ENCODE peak calls at places on chromosome 22, in five cellular contexts. One of them, this sample, is unnamed.

GRCh38 chr22:43126506-43127165 is 16.1 kb downstream of the BIK start:
- DNase-seq in tibial artery: no peak
- DNase-seq in naive thymus-derived CD4-positive, alpha-beta T cell: no peak
- DNase-seq in mesenchymal stem cell: peak; percentile 85
- DNase-seq in heart right ventricle: no peak
- DNase-seq in this sample: no peak

GRCh38 chr22:18078329-18079041 is 695 bp downstream of the PEX26 start:
- DNase-seq in naive thymus-derived CD4-positive, alpha-beta T cell: peak; percentile 58
- DNase-seq in tibial artery: no peak
- DNase-seq in heart right ventricle: no peak
- DNase-seq in mesenchymal stem cell: peak; percentile 49
- DNase-seq in this sample: no peak

GRCh38 chr22:42067706-42068350 is 2.8 kb downstream of the NAGA start:
- DNase-seq in naive thymus-derived CD4-positive, alpha-beta T cell: peak; percentile 16
- DNase-seq in tibial artery: no peak
- DNase-seq in heart right ventricle: no peak
- DNase-seq in mesenchymal stem cell: no peak
- DNase-seq in this sample: no peak

GRCh38 chr22:10741210-10741609 is 4786.8 kb upstream of the OR11H1 start:
- DNase-seq in mesenchymal stem cell: no peak
- DNase-seq in tibial artery: no peak
- DNase-seq in heart right ventricle: no peak
- DNase-seq in naive thymus-derived CD4-positive, alpha-beta T cell: no peak
- DNase-seq in this sample: no peak

GRCh38 chr22:17922925-17923898 is 101.1 kb downstream of the MICAL3 start:
- DNase-seq in naive thymus-derived CD4-positive, alpha-beta T cell: no peak
- DNase-seq in mesenchymal stem cell: peak; percentile 66
- DNase-seq in heart right ventricle: no peak
- DNase-seq in tibial artery: no peak
- DNase-seq in this sample: no peak

GRCh38 chr22:29092243-29092642 is 19.4 kb downstream of the KREMEN1 start:
- DNase-seq in heart right ventricle: no peak
- DNase-seq in mesenchymal stem cell: no peak
- DNase-seq in tibial artery: no peak
- DNase-seq in naive thymus-derived CD4-positive, alpha-beta T cell: no peak
- DNase-seq in this sample: no peak

GRCh38 chr22:24813861-24814770 is 8.1 kb downstream of the SGSM1 start:
- DNase-seq in heart right ventricle: no peak
- DNase-seq in tibial artery: no peak
- DNase-seq in mesenchymal stem cell: no peak
- DNase-seq in naive thymus-derived CD4-positive, alpha-beta T cell: no peak
- DNase-seq in this sample: no peak

GRCh38 chr22:49768961-49769690 is 58.5 kb downstream of the BRD1 start:
- DNase-seq in tibial artery: no peak
- DNase-seq in mesenchymal stem cell: peak; percentile 23
- DNase-seq in heart right ventricle: no peak
- DNase-seq in naive thymus-derived CD4-positive, alpha-beta T cell: no peak
- DNase-seq in this sample: no peak

GRCh38 chr22:40721266-40721665 is 42.0 kb downstream of the MCHR1 start:
- DNase-seq in naive thymus-derived CD4-positive, alpha-beta T cell: no peak
- DNase-seq in mesenchymal stem cell: peak; percentile 76
- DNase-seq in tibial artery: no peak
- DNase-seq in heart right ventricle: no peak
- DNase-seq in this sample: no peak

GRCh38 chr22:46347646-46348045 is 12.1 kb downstream of the TRMU start:
- DNase-seq in mesenchymal stem cell: no peak
- DNase-seq in heart right ventricle: no peak
- DNase-seq in naive thymus-derived CD4-positive, alpha-beta T cell: no peak
- DNase-seq in tibial artery: no peak
- DNase-seq in this sample: no peak

GRCh38 chr22:29702025-29702930 is 17.5 kb upstream of the CABP7 start:
- DNase-seq in mesenchymal stem cell: no peak
- DNase-seq in heart right ventricle: no peak
- DNase-seq in tibial artery: no peak
- DNase-seq in naive thymus-derived CD4-positive, alpha-beta T cell: no peak
- DNase-seq in this sample: no peak

GRCh38 chr22:25558341-25558740 is 6.1 kb upstream of the GRK3 start:
- DNase-seq in mesenchymal stem cell: no peak
- DNase-seq in naive thymus-derived CD4-positive, alpha-beta T cell: no peak
- DNase-seq in tibial artery: no peak
- DNase-seq in heart right ventricle: no peak
- DNase-seq in this sample: no peak

GRCh38 chr22:30414525-30415047 is 11.0 kb upstream of the MTFP1 start:
- DNase-seq in naive thymus-derived CD4-positive, alpha-beta T cell: no peak
- DNase-seq in tibial artery: no peak
- DNase-seq in mesenchymal stem cell: no peak
- DNase-seq in heart right ventricle: no peak
- DNase-seq in this sample: no peak

GRCh38 chr22:43388420-43388851 is 23.4 kb upstream of the MPPED1 start:
- DNase-seq in mesenchymal stem cell: peak; percentile 59
- DNase-seq in tibial artery: peak; percentile 52
- DNase-seq in heart right ventricle: peak; percentile 69
- DNase-seq in naive thymus-derived CD4-positive, alpha-beta T cell: peak; percentile 78
- DNase-seq in this sample: peak; percentile 58

GRCh38 chr22:50302041-50302541 is 5.4 kb downstream of the PLXNB2 start:
- DNase-seq in naive thymus-derived CD4-positive, alpha-beta T cell: no peak
- DNase-seq in mesenchymal stem cell: peak; percentile 56
- DNase-seq in heart right ventricle: no peak
- DNase-seq in tibial artery: no peak
- DNase-seq in this sample: no peak

GRCh38 chr22:42972592-42973535 is 42.1 kb downstream of the PACSIN2 start:
- DNase-seq in mesenchymal stem cell: peak; percentile 21
- DNase-seq in heart right ventricle: no peak
- DNase-seq in naive thymus-derived CD4-positive, alpha-beta T cell: no peak
- DNase-seq in tibial artery: no peak
- DNase-seq in this sample: no peak

GRCh38 chr22:44676441-44677298 is 25.3 kb upstream of the PRR5 start:
- DNase-seq in naive thymus-derived CD4-positive, alpha-beta T cell: no peak
- DNase-seq in heart right ventricle: no peak
- DNase-seq in tibial artery: no peak
- DNase-seq in mesenchymal stem cell: peak; percentile 51
- DNase-seq in this sample: no peak
- H3K4me3 ChIP-seq in naive thymus-derived CD4-positive, alpha-beta T cell: no peak overlapping the region
- H3K4me3 ChIP-seq in heart right ventricle: no peak overlapping the region
- H3K4me3 ChIP-seq in tibial artery: no peak overlapping the region
- H3K4me3 ChIP-seq in mesenchymal stem cell: peak overlapping the region; percentile 29
- H3K4me3 ChIP-seq in this sample: no peak overlapping the region

DNA sequence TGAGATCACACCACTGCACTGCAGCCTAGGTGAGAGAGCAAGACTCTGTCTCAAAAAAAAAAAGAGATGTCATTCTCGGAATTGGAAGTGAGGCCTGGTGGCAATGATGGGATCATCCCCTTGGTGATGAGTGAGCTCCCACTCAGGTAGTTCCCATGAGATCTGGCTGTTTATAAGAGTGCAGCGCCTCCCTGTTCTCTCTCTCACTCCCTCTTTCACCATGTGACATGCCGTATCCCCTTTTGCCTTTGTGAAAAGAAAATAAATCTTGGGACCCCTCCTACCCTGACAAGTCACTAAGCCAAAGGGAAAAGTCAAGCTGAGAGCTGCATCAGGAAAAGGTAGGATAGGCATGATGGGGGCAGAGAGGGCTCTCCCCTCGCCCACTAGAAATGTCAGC is 28.7 kb downstream of the ZNF70 start:
- DNase-seq in tibial artery: no peak
- DNase-seq in mesenchymal stem cell: no peak
- DNase-seq in naive thymus-derived CD4-positive, alpha-beta T cell: no peak
- DNase-seq in heart right ventricle: no peak
- DNase-seq in this sample: no peak
- H3K4me1 ChIP-seq in tibial artery: peaks cover 4% of the 10 kb centered on the region
- H3K4me1 ChIP-seq in mesenchymal stem cell: peaks cover 3% of the 10 kb centered on the region
- H3K4me1 ChIP-seq in naive thymus-derived CD4-positive, alpha-beta T cell: no peaks in the 10 kb centered on the region
- H3K4me1 ChIP-seq in heart right ventricle: peaks cover 5% of the 10 kb centered on the region
- H3K4me1 ChIP-seq in this sample: no peaks in the 10 kb centered on the region

GRCh38 chr22:19800306-19800705 is 39.7 kb downstream of the TBX1 start:
- DNase-seq in tibial artery: no peak
- DNase-seq in naive thymus-derived CD4-positive, alpha-beta T cell: no peak
- DNase-seq in mesenchymal stem cell: no peak
- DNase-seq in heart right ventricle: no peak
- DNase-seq in this sample: no peak
- H3K4me3 ChIP-seq in tibial artery: no peak overlapping the region
- H3K4me3 ChIP-seq in naive thymus-derived CD4-positive, alpha-beta T cell: no peak overlapping the region
- H3K4me3 ChIP-seq in mesenchymal stem cell: no peak overlapping the region
- H3K4me3 ChIP-seq in heart right ventricle: no peak overlapping the region
- H3K4me3 ChIP-seq in this sample: no peak overlapping the region

DNA sequence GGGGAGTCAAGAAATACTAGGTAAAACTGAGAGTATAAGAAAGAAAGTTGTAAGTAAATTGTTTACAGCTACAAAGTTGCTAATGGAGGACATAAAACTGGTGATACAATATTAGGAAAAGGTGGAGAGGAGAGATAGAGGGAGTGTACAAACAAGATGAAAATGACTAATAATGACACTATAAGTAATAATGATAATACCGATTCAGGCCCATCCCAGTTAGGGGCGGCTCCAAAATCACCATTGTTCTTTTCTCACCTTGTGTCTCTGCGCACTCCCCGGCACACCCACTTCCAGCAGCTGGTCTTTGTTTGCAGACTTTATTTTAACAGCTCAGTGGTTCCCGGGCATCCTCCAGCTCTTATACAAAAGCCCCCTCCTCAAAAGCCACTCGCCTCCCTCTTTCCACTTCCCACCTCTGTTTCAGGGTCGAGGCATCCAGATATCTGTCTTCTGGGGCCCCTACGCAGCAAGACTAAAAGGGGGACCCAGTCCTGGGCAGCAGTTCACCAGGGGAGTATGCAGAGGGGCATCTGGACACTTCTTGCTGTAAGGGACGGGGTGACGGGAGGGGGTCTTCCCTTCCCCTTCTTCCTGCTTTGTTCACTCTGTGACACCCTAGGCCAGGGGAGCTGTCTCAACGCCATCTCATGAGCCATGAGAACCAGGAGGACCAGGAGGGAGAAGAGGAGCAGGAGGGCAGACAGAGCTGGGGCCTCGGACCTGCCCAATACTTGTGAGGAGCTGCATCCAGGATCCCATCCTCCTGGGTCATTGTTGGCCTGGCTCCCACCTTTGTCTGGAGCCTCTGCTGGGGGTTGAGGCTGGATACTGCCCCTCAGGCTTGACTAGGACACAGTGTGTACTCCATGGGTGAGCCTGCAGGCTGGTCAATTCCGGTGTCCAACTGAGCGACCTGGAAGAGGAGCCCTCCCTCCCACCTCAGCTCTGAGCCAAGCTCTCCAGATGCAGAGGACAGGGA is 2.7 kb downstream of the APOL2 start:
- DNase-seq in tibial artery: no peak
- DNase-seq in mesenchymal stem cell: no peak
- DNase-seq in heart right ventricle: no peak
- DNase-seq in naive thymus-derived CD4-positive, alpha-beta T cell: no peak
- DNase-seq in this sample: no peak
- H3K4me1 ChIP-seq in tibial artery: peaks cover 35% of the 10 kb centered on the region
- H3K4me1 ChIP-seq in mesenchymal stem cell: peaks cover 31% of the 10 kb centered on the region
- H3K4me1 ChIP-seq in heart right ventricle: peaks cover 62% of the 10 kb centered on the region
- H3K4me1 ChIP-seq in naive thymus-derived CD4-positive, alpha-beta T cell: peaks cover 23% of the 10 kb centered on the region
- H3K4me1 ChIP-seq in this sample: no peaks in the 10 kb centered on the region

GRCh38 chr22:48574776-48575566 is 1252.7 kb downstream of the BRD1 start:
- DNase-seq in heart right ventricle: no peak
- DNase-seq in mesenchymal stem cell: no peak
- DNase-seq in tibial artery: no peak
- DNase-seq in naive thymus-derived CD4-positive, alpha-beta T cell: peak; percentile 25
- DNase-seq in this sample: no peak
- H3K4me3 ChIP-seq in heart right ventricle: no peak overlapping the region
- H3K4me3 ChIP-seq in mesenchymal stem cell: no peak overlapping the region
- H3K4me3 ChIP-seq in tibial artery: no peak overlapping the region
- H3K4me3 ChIP-seq in naive thymus-derived CD4-positive, alpha-beta T cell: no peak overlapping the region
- H3K4me3 ChIP-seq in this sample: no peak overlapping the region

GRCh38 chr22:34430386-34430785 is 510.1 kb upstream of the LARGE1 start:
- DNase-seq in tibial artery: no peak
- DNase-seq in heart right ventricle: no peak
- DNase-seq in naive thymus-derived CD4-positive, alpha-beta T cell: no peak
- DNase-seq in mesenchymal stem cell: no peak
- DNase-seq in this sample: no peak
- H3K4me1 ChIP-seq in tibial artery: no peaks in the 10 kb centered on the region
- H3K4me1 ChIP-seq in heart right ventricle: no peaks in the 10 kb centered on the region
- H3K4me1 ChIP-seq in naive thymus-derived CD4-positive, alpha-beta T cell: no peaks in the 10 kb centered on the region
- H3K4me1 ChIP-seq in mesenchymal stem cell: no peaks in the 10 kb centered on the region
- H3K4me1 ChIP-seq in this sample: no peaks in the 10 kb centered on the region

GRCh38 chr22:39458443-39459083 is 1.8 kb downstream of the MGAT3 start:
- DNase-seq in naive thymus-derived CD4-positive, alpha-beta T cell: no peak
- DNase-seq in heart right ventricle: no peak
- DNase-seq in tibial artery: no peak
- DNase-seq in mesenchymal stem cell: no peak
- DNase-seq in this sample: no peak
- H3K4me3 ChIP-seq in naive thymus-derived CD4-positive, alpha-beta T cell: no peak overlapping the region
- H3K4me3 ChIP-seq in heart right ventricle: peak overlapping the region; percentile 57
- H3K4me3 ChIP-seq in tibial artery: no peak overlapping the region
- H3K4me3 ChIP-seq in mesenchymal stem cell: no peak overlapping the region
- H3K4me3 ChIP-seq in this sample: peak overlapping the region; percentile 74

GRCh38 chr22:22925795-22926358 is 38.3 kb downstream of the IGLL5 start:
- DNase-seq in heart right ventricle: no peak
- DNase-seq in naive thymus-derived CD4-positive, alpha-beta T cell: no peak
- DNase-seq in mesenchymal stem cell: no peak
- DNase-seq in tibial artery: no peak
- DNase-seq in this sample: no peak
- H3K4me1 ChIP-seq in heart right ventricle: peaks cover 14% of the 10 kb centered on the region
- H3K4me1 ChIP-seq in naive thymus-derived CD4-positive, alpha-beta T cell: peaks cover 5% of the 10 kb centered on the region
- H3K4me1 ChIP-seq in mesenchymal stem cell: no peaks in the 10 kb centered on the region
- H3K4me1 ChIP-seq in tibial artery: no peaks in the 10 kb centered on the region
- H3K4me1 ChIP-seq in this sample: no peaks in the 10 kb centered on the region

DNA sequence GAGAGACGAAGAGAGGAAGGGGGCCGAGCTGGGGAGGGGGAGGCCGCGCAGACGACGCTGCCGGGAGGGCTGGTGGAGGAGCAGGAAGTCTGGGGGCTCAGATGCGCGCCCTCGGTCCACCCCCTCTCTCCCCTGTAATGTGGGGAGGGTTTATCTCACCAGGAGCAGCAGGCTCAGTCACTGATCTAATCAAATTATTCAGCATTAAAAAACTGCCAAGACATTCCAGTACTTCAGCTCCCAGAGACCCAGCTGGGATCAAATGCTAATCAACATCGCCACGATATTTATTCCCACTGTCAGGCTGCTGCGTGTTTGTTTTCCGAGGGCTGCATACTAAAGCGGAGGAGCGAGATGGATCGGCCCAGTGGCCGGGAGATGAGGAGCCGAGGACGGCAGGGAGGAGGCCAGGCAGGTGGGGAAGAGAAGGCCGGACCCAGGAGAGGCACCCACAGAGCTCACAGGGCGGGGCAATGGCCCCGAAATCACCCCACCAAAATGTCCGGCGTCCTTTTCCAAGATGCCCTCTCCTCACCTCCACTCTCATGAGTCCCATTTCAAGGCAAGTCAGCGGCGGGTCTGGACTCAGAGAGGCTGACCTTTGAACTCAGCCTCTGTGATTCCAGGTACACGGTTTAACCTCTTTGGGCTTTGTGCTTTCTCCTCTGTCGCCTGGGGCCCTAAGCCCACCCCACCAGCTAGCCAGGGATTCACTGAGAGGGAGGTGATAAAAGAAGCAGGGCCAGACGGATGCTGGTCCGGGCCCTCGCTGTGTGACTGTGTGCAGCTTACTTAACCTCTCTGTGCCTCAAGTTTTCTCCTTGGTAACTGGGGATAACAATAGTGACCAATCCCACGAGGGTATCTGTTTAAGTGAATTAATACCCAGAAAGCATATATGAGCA is 502.1 kb downstream of the MN1 start:
- DNase-seq in naive thymus-derived CD4-positive, alpha-beta T cell: no peak
- DNase-seq in mesenchymal stem cell: no peak
- DNase-seq in heart right ventricle: no peak
- DNase-seq in tibial artery: no peak
- DNase-seq in this sample: no peak
- H3K4me3 ChIP-seq in naive thymus-derived CD4-positive, alpha-beta T cell: no peak overlapping the region
- H3K4me3 ChIP-seq in mesenchymal stem cell: no peak overlapping the region
- H3K4me3 ChIP-seq in heart right ventricle: peak overlapping the region; percentile 7
- H3K4me3 ChIP-seq in tibial artery: no peak overlapping the region
- H3K4me3 ChIP-seq in this sample: no peak overlapping the region

This sample was measured in iPS DF 6.9.